ENCODE peak calls at places on chromosome 15, in seven cellular contexts. Q, X, C, R, H, M and T are unnamed samples.

GRCh38 chr15:99210334-99210733 is 39.0 kb downstream of the TTC23 start:
- DNase-seq in Q (no peak), H (no peak), X (no peak), C (peak; percentile 76), M (no peak), R (no peak), T (no peak)

GRCh38 chr15:20340931-20341661 is 200.5 kb downstream of the GOLGA6L6 start:
- DNase-seq in Q (peak; percentile 59), C (peak; percentile 92), M (peak; percentile 97), X (peak; percentile 3), R (no peak), H (no peak), T (peak; percentile 67)

GRCh38 chr15:76197703-76198455 is 113.4 kb downstream of the ETFA start:
- DNase-seq in C (peak; percentile 56), R (no peak), Q (no peak), M (no peak), X (no peak), H (no peak), T (peak; percentile 69)

GRCh38 chr15:78808550-78808949 is 2.7 kb downstream of the ADAMTS7 start:
- DNase-seq in X (peak; percentile 37), Q (no peak), M (no peak), C (no peak), H (no peak), R (peak; percentile 79), T (no peak)

GRCh38 chr15:27418729-27419128 is 447.7 kb downstream of the GABRG3 start:
- DNase-seq in R (peak; percentile 78), H (no peak), Q (no peak), M (no peak), C (no peak), X (no peak), T (no peak)

GRCh38 chr15:62083168-62084154 is 16.7 kb downstream of the C2CD4A start:
- DNase-seq in C (no peak), R (no peak), H (no peak), X (no peak), M (no peak), Q (no peak), T (no peak)

GRCh38 chr15:52021128-52021671 is 2.2 kb downstream of the MAPK6 start:
- DNase-seq in M (peak; percentile 79), H (no peak), Q (no peak), C (peak; percentile 75), X (peak; percentile 85), R (peak; percentile 50), T (peak; percentile 40)

GRCh38 chr15:98692213-98692612 is 43.9 kb downstream of the IGF1R start:
- DNase-seq in C (no peak), H (no peak), R (no peak), X (no peak), M (no peak), Q (no peak), T (no peak)

GRCh38 chr15:39700301-39700700 is 82.3 kb downstream of the FSIP1 start:
- DNase-seq in C (no peak), X (no peak), Q (no peak), M (no peak), R (no peak), H (no peak), T (no peak)

GRCh38 chr15:23424111-23424904 is 22.7 kb downstream of the GOLGA6L2 start:
- DNase-seq in X (no peak), R (no peak), C (peak; percentile 40), Q (no peak), H (no peak), M (no peak), T (no peak)

GRCh38 chr15:66842710-66843441 is 140.8 kb downstream of the SMAD6 start:
- DNase-seq in C (peak; percentile 91), X (peak; percentile 58), H (no peak), Q (peak; percentile 40), M (peak; percentile 86), R (peak; percentile 47), T (peak; percentile 75)

DNA sequence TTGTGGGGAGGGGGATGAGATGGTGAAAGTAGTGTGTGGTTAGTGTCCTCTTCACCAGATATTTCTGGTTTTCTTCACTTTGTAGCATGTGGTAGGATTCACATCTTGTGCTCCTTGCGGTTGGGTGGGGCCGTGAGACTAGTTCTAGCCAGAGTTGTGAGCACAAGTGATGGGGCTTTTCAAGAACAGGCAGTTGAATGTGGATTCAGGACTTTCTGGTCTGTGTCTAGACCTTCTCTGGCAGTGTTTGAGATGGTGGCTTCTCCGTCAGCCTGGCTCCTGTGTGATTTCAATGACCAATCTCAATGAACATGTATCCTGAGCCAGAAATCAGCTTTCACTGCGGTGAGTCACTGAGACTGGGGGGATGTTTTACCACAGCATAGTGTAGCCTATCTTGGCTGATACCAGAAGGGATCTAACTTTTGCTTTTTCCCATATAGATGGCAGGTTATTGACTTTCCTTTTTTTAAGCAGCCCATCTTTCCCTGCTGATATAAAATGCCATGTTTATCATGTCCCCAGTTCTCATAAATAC is 82.6 kb downstream of the RPLP1 start:
- DNase-seq in H (no peak), M (no peak), R (no peak), C (no peak), Q (no peak), X (no peak), T (no peak)
- H3K4me1 ChIP-seq in H (peaks cover 10% of the 10 kb centered on the region), M (no peaks in the 10 kb centered on the region), R (peaks cover 16% of the 10 kb centered on the region), C (peaks cover 14% of the 10 kb centered on the region), Q (peaks cover 3% of the 10 kb centered on the region), X (peaks cover 3% of the 10 kb centered on the region), T (peaks cover 24% of the 10 kb centered on the region)

GRCh38 chr15:85540085-85540797 is 159.8 kb downstream of the AKAP13 start:
- DNase-seq in C (no peak), Q (no peak), H (no peak), R (no peak), M (no peak), X (no peak), T (no peak)

GRCh38 chr15:85541744-85542143 is 161.3 kb downstream of the AKAP13 start:
- DNase-seq in C (no peak), Q (no peak), R (no peak), X (no peak), H (no peak), M (no peak), T (no peak)

GRCh38 chr15:85542895-85543331 is 162.5 kb downstream of the AKAP13 start:
- DNase-seq in R (no peak), Q (peak; percentile 68), H (no peak), C (no peak), M (no peak), X (peak; percentile 49), T (no peak)

GRCh38 chr15:85543741-85544155 is 163.3 kb downstream of the AKAP13 start:
- DNase-seq in H (peak; percentile 13), R (peak; percentile 76), C (peak; percentile 88), X (peak; percentile 43), M (peak; percentile 97), Q (peak; percentile 83), T (peak; percentile 86)

GRCh38 chr15:85542488-85542887 is 162.1 kb downstream of the AKAP13 start:
- DNase-seq in H (no peak), Q (no peak), C (no peak), R (no peak), M (no peak), X (no peak), T (no peak)
- TF ChIP-seq POLR2AphosphoS5 in H (no peak), Q (no peak), C (no peak), R (no peak), M (no peak), X (no peak), T (no peak)

GRCh38 chr15:48798319-48798718 is 12.6 kb downstream of the CEP152 start:
- DNase-seq in X (no peak), Q (no peak), M (no peak), C (no peak), R (peak; percentile 53), H (no peak), T (no peak)

GRCh38 chr15:48794697-48795134 is 16.2 kb downstream of the CEP152 start:
- DNase-seq in M (no peak), Q (no peak), R (no peak), C (no peak), X (peak; percentile 17), H (no peak), T (no peak)

GRCh38 chr15:48796521-48796920 is 14.3 kb downstream of the CEP152 start:
- DNase-seq in C (no peak), X (no peak), H (no peak), R (no peak), Q (no peak), M (no peak), T (no peak)

GRCh38 chr15:48795901-48796300 is 15.0 kb downstream of the CEP152 start:
- DNase-seq in H (no peak), R (no peak), C (no peak), X (no peak), M (no peak), Q (no peak), T (no peak)

GRCh38 chr15:48796930-48797329 is 13.9 kb downstream of the CEP152 start:
- DNase-seq in M (no peak), X (peak; percentile 39), Q (no peak), H (no peak), R (no peak), C (no peak), T (no peak)
- H3K4me3 ChIP-seq in M (no peak overlapping the region), X (no peak overlapping the region), Q (no peak overlapping the region), H (no peak overlapping the region), R (no peak overlapping the region), C (no peak overlapping the region), T (no peak overlapping the region)

DNA sequence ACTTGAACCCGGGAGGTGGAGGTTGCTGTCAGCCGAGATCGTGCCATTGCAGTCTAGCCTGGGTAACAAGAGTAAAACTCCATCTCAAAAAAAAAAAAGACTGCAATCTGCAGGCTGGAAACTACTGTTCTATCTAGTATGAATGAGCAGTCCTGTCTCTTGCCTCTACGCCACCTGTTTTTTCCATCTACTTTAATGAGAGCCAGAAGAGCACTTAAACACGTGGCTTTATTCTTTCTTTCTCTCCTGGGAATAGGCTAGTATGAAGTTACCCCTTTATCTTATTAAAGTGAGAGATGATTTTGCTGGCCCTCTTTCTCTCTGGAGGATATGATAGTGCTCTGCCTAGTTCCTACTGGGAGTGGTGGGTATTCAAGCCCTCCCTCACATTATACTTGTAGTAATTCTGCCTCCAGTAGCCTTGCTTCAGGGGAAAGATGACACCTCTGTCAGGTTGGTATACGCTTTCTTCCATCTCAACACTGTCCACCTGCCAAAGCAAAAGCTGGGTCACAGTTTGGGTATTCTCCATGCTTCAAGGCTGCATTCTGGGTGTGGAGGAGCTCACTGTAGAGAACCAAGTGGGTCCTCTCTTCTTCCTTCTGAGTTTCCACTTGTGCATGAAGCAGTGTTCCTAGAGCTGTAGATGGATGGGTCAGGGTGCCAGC is 17.8 kb downstream of the MAPKBP1 start:
- DNase-seq in R (no peak), H (no peak), M (no peak), X (no peak), Q (no peak), C (no peak), T (no peak)
- H3K4me1 ChIP-seq in R (peaks cover 35% of the 10 kb centered on the region), H (peaks cover 6% of the 10 kb centered on the region), M (peaks cover 34% of the 10 kb centered on the region), X (peaks cover 64% of the 10 kb centered on the region), Q (no peaks in the 10 kb centered on the region), C (peaks cover 54% of the 10 kb centered on the region), T (peaks cover 83% of the 10 kb centered on the region)

GRCh38 chr15:95407534-95407933 is 923.0 kb upstream of the NR2F2 start:
- DNase-seq in Q (no peak), M (no peak), C (no peak), H (no peak), X (no peak), R (no peak), T (no peak)
- TF ChIP-seq POLR2AphosphoS5 in Q (no peak), M (no peak), C (no peak), H (no peak), X (no peak), R (no peak), T (no peak)